ENCODE peak calls at places on chromosome 13, in eight cellular contexts. One of them, this sample, is unnamed.

GRCh38 chr13:79404985-79405384 is 1.1 kb downstream of the RBM26 start:
- DNase-seq in testis: no peak
- DNase-seq in tibial nerve: no peak
- DNase-seq in breast epithelium: no peak
- DNase-seq in Peyer's patch: peak; percentile 18
- DNase-seq in IMR-90: no peak
- DNase-seq in uterus: no peak
- DNase-seq in A549: no peak
- DNase-seq in this sample: no peak

GRCh38 chr13:33050161-33050560 is 33.9 kb downstream of the KL start:
- DNase-seq in testis: no peak
- DNase-seq in tibial nerve: no peak
- DNase-seq in breast epithelium: no peak
- DNase-seq in Peyer's patch: no peak
- DNase-seq in IMR-90: no peak
- DNase-seq in uterus: no peak
- DNase-seq in A549: no peak
- DNase-seq in this sample: no peak

GRCh38 chr13:46896346-46897138 is at the start of gene HTR2A:
- DNase-seq in testis: peak; percentile 64
- DNase-seq in tibial nerve: no peak
- DNase-seq in breast epithelium: no peak
- DNase-seq in Peyer's patch: peak; percentile 17
- DNase-seq in IMR-90: peak; percentile 17
- DNase-seq in uterus: peak; percentile 28
- DNase-seq in A549: no peak
- DNase-seq in this sample: peak; percentile 50

GRCh38 chr13:26011996-26012688 is 39.7 kb downstream of the SHISA2 start:
- DNase-seq in testis: peak; percentile 58
- DNase-seq in tibial nerve: no peak
- DNase-seq in breast epithelium: no peak
- DNase-seq in Peyer's patch: peak; percentile 29
- DNase-seq in IMR-90: no peak
- DNase-seq in uterus: no peak
- DNase-seq in A549: no peak
- DNase-seq in this sample: peak; percentile 27

GRCh38 chr13:102903659-102904407 is 58.0 kb downstream of the ERCC5 start:
- DNase-seq in testis: no peak
- DNase-seq in tibial nerve: no peak
- DNase-seq in breast epithelium: no peak
- DNase-seq in Peyer's patch: no peak
- DNase-seq in IMR-90: peak; percentile 18
- DNase-seq in uterus: no peak
- DNase-seq in A549: peak; percentile 3
- DNase-seq in this sample: peak; percentile 36

GRCh38 chr13:100657881-100658315 is 16.7 kb downstream of the TMTC4 start:
- DNase-seq in testis: no peak
- DNase-seq in tibial nerve: no peak
- DNase-seq in breast epithelium: no peak
- DNase-seq in Peyer's patch: no peak
- DNase-seq in IMR-90: no peak
- DNase-seq in uterus: no peak
- DNase-seq in A549: no peak
- DNase-seq in this sample: no peak

GRCh38 chr13:97502192-97502591 is 68.2 kb downstream of the RAP2A start:
- DNase-seq in testis: peak; percentile 39
- DNase-seq in tibial nerve: peak; percentile 19
- DNase-seq in breast epithelium: no peak
- DNase-seq in Peyer's patch: no peak
- DNase-seq in IMR-90: peak; percentile 11
- DNase-seq in uterus: no peak
- DNase-seq in A549: no peak
- DNase-seq in this sample: no peak

GRCh38 chr13:71454509-71454908 is 412.5 kb downstream of the DACH1 start:
- DNase-seq in testis: no peak
- DNase-seq in tibial nerve: no peak
- DNase-seq in breast epithelium: no peak
- DNase-seq in Peyer's patch: no peak
- DNase-seq in IMR-90: no peak
- DNase-seq in uterus: no peak
- DNase-seq in A549: no peak
- DNase-seq in this sample: no peak

GRCh38 chr13:40345149-40345514 is 321.3 kb downstream of the FOXO1 start:
- DNase-seq in testis: no peak
- DNase-seq in tibial nerve: no peak
- DNase-seq in breast epithelium: no peak
- DNase-seq in Peyer's patch: no peak
- DNase-seq in IMR-90: no peak
- DNase-seq in uterus: no peak
- DNase-seq in A549: no peak
- DNase-seq in this sample: no peak

GRCh38 chr13:25971499-25972145 is 80.2 kb downstream of the SHISA2 start:
- DNase-seq in testis: no peak
- DNase-seq in tibial nerve: no peak
- DNase-seq in breast epithelium: no peak
- DNase-seq in Peyer's patch: peak; percentile 19
- DNase-seq in IMR-90: no peak
- DNase-seq in uterus: no peak
- DNase-seq in A549: no peak
- DNase-seq in this sample: no peak

GRCh38 chr13:73952683-73953082 is 181.5 kb downstream of the KLF12 start:
- DNase-seq in testis: no peak
- DNase-seq in tibial nerve: no peak
- DNase-seq in breast epithelium: no peak
- DNase-seq in Peyer's patch: no peak
- DNase-seq in IMR-90: peak; percentile 86
- DNase-seq in uterus: no peak
- DNase-seq in A549: no peak
- DNase-seq in this sample: no peak
- H3K4me1 ChIP-seq in testis: no peaks in the 10 kb centered on the region
- H3K4me1 ChIP-seq in tibial nerve: no peaks in the 10 kb centered on the region
- H3K4me1 ChIP-seq in breast epithelium: no peaks in the 10 kb centered on the region
- H3K4me1 ChIP-seq in Peyer's patch: no peaks in the 10 kb centered on the region
- H3K4me1 ChIP-seq in IMR-90: peaks cover 2% of the 10 kb centered on the region
- H3K4me1 ChIP-seq in uterus: no peaks in the 10 kb centered on the region
- H3K4me1 ChIP-seq in A549: no peaks in the 10 kb centered on the region
- H3K4me1 ChIP-seq in this sample: no peaks in the 10 kb centered on the region

GRCh38 chr13:75482070-75482819 is at the start of gene TBC1D4:
- DNase-seq in testis: peak; percentile 90
- DNase-seq in tibial nerve: peak; percentile 69
- DNase-seq in breast epithelium: peak; percentile 71
- DNase-seq in Peyer's patch: peak; percentile 64
- DNase-seq in IMR-90: peak; percentile 82
- DNase-seq in uterus: peak; percentile 79
- DNase-seq in A549: peak; percentile 50
- DNase-seq in this sample: peak; percentile 97
- TF ChIP-seq POLR2A in testis: no peak
- TF ChIP-seq POLR2A in tibial nerve: peak; percentile 26
- TF ChIP-seq POLR2A in breast epithelium: no peak
- TF ChIP-seq POLR2A in Peyer's patch: peak; percentile 33
- TF ChIP-seq POLR2A in IMR-90: peak; percentile 39
- TF ChIP-seq POLR2A in uterus: peak; percentile 27
- TF ChIP-seq POLR2A in A549: peak; percentile 27
- TF ChIP-seq POLR2A in this sample: peak; percentile 82

GRCh38 chr13:95226932-95227718 is 74.1 kb downstream of the ABCC4 start:
- DNase-seq in testis: no peak
- DNase-seq in tibial nerve: no peak
- DNase-seq in breast epithelium: no peak
- DNase-seq in Peyer's patch: no peak
- DNase-seq in IMR-90: no peak
- DNase-seq in uterus: no peak
- DNase-seq in A549: no peak
- DNase-seq in this sample: no peak
- H3K27ac ChIP-seq in testis: no peak overlapping the region
- H3K27ac ChIP-seq in tibial nerve: no peak overlapping the region
- H3K27ac ChIP-seq in breast epithelium: no peak overlapping the region
- H3K27ac ChIP-seq in Peyer's patch: peak overlapping the region; percentile 34
- H3K27ac ChIP-seq in IMR-90: no peak overlapping the region
- H3K27ac ChIP-seq in uterus: peak overlapping the region; percentile 2
- H3K27ac ChIP-seq in A549: peak overlapping the region; percentile 39
- H3K27ac ChIP-seq in this sample: no peak overlapping the region

GRCh38 chr13:113611996-113612395 is 27.4 kb downstream of the TFDP1 start:
- DNase-seq in testis: no peak
- DNase-seq in tibial nerve: no peak
- DNase-seq in breast epithelium: no peak
- DNase-seq in Peyer's patch: no peak
- DNase-seq in IMR-90: no peak
- DNase-seq in uterus: no peak
- DNase-seq in A549: no peak
- DNase-seq in this sample: no peak
- H3K4me1 ChIP-seq in testis: peaks cover 2% of the 10 kb centered on the region
- H3K4me1 ChIP-seq in tibial nerve: no peaks in the 10 kb centered on the region
- H3K4me1 ChIP-seq in breast epithelium: no peaks in the 10 kb centered on the region
- H3K4me1 ChIP-seq in Peyer's patch: no peaks in the 10 kb centered on the region
- H3K4me1 ChIP-seq in IMR-90: peaks cover 9% of the 10 kb centered on the region
- H3K4me1 ChIP-seq in uterus: no peaks in the 10 kb centered on the region
- H3K4me1 ChIP-seq in A549: no peaks in the 10 kb centered on the region
- H3K4me1 ChIP-seq in this sample: peaks cover 11% of the 10 kb centered on the region

GRCh38 chr13:19959831-19960672 is 1.5 kb downstream of the ZMYM2 start:
- DNase-seq in testis: peak; percentile 92
- DNase-seq in tibial nerve: peak; percentile 77
- DNase-seq in breast epithelium: peak; percentile 84
- DNase-seq in Peyer's patch: peak; percentile 87
- DNase-seq in IMR-90: peak; percentile 90
- DNase-seq in uterus: peak; percentile 82
- DNase-seq in A549: peak; percentile 62
- DNase-seq in this sample: peak; percentile 90
- TF ChIP-seq POLR2A in testis: no peak
- TF ChIP-seq POLR2A in tibial nerve: peak; percentile 55
- TF ChIP-seq POLR2A in breast epithelium: no peak
- TF ChIP-seq POLR2A in Peyer's patch: peak; percentile 55
- TF ChIP-seq POLR2A in IMR-90: no peak
- TF ChIP-seq POLR2A in uterus: peak; percentile 52
- TF ChIP-seq POLR2A in A549: no peak
- TF ChIP-seq POLR2A in this sample: no peak

DNA sequence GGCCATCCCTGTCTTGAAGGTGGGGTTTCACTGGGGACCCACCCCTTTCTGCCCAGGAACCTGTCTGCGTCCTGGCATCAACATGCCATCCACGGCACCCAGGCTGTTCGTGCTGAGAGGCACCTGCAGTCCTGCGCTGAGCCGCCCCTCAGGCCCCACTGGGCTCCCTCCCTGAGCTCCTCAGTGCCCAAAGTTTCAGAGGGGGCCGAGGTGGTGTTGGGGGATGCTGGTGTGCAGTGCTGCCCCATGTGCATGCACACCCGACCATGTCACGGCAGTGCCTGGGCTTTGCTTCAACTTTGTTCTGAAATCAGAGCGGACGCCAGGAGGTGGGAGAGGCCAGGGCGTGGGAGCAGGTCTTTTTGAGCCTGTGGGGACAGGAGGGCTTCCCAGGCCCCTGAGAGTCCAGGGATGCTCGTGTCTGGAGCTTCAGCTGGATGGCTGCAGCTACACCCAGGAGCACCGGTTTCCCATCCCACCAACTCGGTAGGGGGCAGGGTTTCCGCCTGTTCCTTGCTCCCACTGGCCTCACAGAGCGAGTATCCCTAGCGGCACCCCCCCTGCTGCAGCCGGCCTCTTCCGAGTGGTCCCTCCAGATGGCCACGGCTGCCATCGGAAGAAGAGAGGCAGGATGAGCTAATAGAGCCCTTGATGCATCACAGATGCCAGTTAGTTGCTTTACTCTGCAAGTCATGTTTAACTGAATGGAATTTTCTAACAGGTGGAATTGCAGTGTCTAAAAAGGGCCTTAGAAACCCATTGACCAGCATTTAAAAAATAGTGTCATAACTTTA is 44.0 kb downstream of the WDFY2 start:
- DNase-seq in testis: no peak
- DNase-seq in tibial nerve: no peak
- DNase-seq in breast epithelium: no peak
- DNase-seq in Peyer's patch: no peak
- DNase-seq in IMR-90: no peak
- DNase-seq in uterus: no peak
- DNase-seq in A549: no peak
- DNase-seq in this sample: no peak
- H3K27ac ChIP-seq in testis: no peak overlapping the region
- H3K27ac ChIP-seq in tibial nerve: no peak overlapping the region
- H3K27ac ChIP-seq in breast epithelium: no peak overlapping the region
- H3K27ac ChIP-seq in Peyer's patch: no peak overlapping the region
- H3K27ac ChIP-seq in IMR-90: no peak overlapping the region
- H3K27ac ChIP-seq in uterus: no peak overlapping the region
- H3K27ac ChIP-seq in A549: no peak overlapping the region
- H3K27ac ChIP-seq in this sample: peak overlapping the region; percentile 85

GRCh38 chr13:50596776-50597203 is 246.7 kb downstream of the DLEU7 start:
- DNase-seq in testis: no peak
- DNase-seq in tibial nerve: no peak
- DNase-seq in breast epithelium: no peak
- DNase-seq in Peyer's patch: no peak
- DNase-seq in IMR-90: no peak
- DNase-seq in uterus: no peak
- DNase-seq in A549: no peak
- DNase-seq in this sample: no peak
- H3K4me1 ChIP-seq in testis: no peaks in the 10 kb centered on the region
- H3K4me1 ChIP-seq in tibial nerve: no peaks in the 10 kb centered on the region
- H3K4me1 ChIP-seq in breast epithelium: no peaks in the 10 kb centered on the region
- H3K4me1 ChIP-seq in Peyer's patch: no peaks in the 10 kb centered on the region
- H3K4me1 ChIP-seq in IMR-90: no peaks in the 10 kb centered on the region
- H3K4me1 ChIP-seq in uterus: no peaks in the 10 kb centered on the region
- H3K4me1 ChIP-seq in A549: peaks cover 4% of the 10 kb centered on the region
- H3K4me1 ChIP-seq in this sample: no peaks in the 10 kb centered on the region

GRCh38 chr13:98585398-98585754 is 8.5 kb upstream of the STK24 start:
- DNase-seq in testis: no peak
- DNase-seq in tibial nerve: no peak
- DNase-seq in breast epithelium: no peak
- DNase-seq in Peyer's patch: no peak
- DNase-seq in IMR-90: no peak
- DNase-seq in uterus: no peak
- DNase-seq in A549: no peak
- DNase-seq in this sample: no peak
- TF ChIP-seq POLR2A in testis: no peak
- TF ChIP-seq POLR2A in tibial nerve: no peak
- TF ChIP-seq POLR2A in breast epithelium: no peak
- TF ChIP-seq POLR2A in Peyer's patch: peak; percentile 62
- TF ChIP-seq POLR2A in IMR-90: no peak
- TF ChIP-seq POLR2A in uterus: no peak
- TF ChIP-seq POLR2A in A549: no peak
- TF ChIP-seq POLR2A in this sample: no peak